ENCODE peak calls at places on chromosome 2, in eight cellular contexts. L is ovary, O is tibial nerve, C is K562, D is GM12878, U is transverse colon, M is H1, R is suprapubic skin. G is an unnamed sample.

GRCh38 chr2:170715932-170716777 is 1.0 kb downstream of the SP5 start:
- DNase-seq in L (no peak), O (no peak), C (no peak), D (no peak), U (peak; percentile 13), M (peak; percentile 67), R (peak; percentile 79), G (peak; percentile 69)

GRCh38 chr2:119155633-119156032 is 2.9 kb downstream of the C1QL2 start:
- DNase-seq in L (no peak), O (no peak), C (no peak), D (no peak), U (no peak), M (no peak), R (no peak), G (no peak)

GRCh38 chr2:194327196-194327888 is 1329.7 kb upstream of the SLC39A10 start:
- DNase-seq in L (peak; percentile 5), O (no peak), C (no peak), D (no peak), U (no peak), M (no peak), R (no peak), G (no peak)

GRCh38 chr2:20351555-20352229 is 1.0 kb upstream of the PUM2 start:
- DNase-seq in L (no peak), O (no peak), C (no peak), D (no peak), U (no peak), M (no peak), R (no peak), G (no peak)

GRCh38 chr2:160406591-160407392 is 86.8 kb downstream of the RBMS1 start:
- DNase-seq in L (peak; percentile 60), O (peak; percentile 52), C (no peak), D (no peak), U (peak; percentile 58), M (peak; percentile 72), R (peak; percentile 72), G (peak; percentile 80)

GRCh38 chr2:201432038-201432437 is 19.2 kb downstream of the TRAK2 start:
- DNase-seq in L (no peak), O (no peak), C (no peak), D (no peak), U (no peak), M (no peak), R (no peak), G (no peak)

GRCh38 chr2:239215136-239215925 is 185.5 kb downstream of the HDAC4 start:
- DNase-seq in L (peak; percentile 18), O (no peak), C (peak; percentile 18), D (no peak), U (no peak), M (no peak), R (peak; percentile 52), G (peak; percentile 64)

GRCh38 chr2:120395686-120396518 is 50.0 kb downstream of the INHBB start:
- DNase-seq in L (no peak), O (no peak), C (no peak), D (no peak), U (no peak), M (peak; percentile 45), R (peak; percentile 35), G (no peak)

GRCh38 chr2:26646986-26647672 is 6.0 kb upstream of the CIB4 start:
- DNase-seq in L (no peak), O (no peak), C (no peak), D (no peak), U (no peak), M (peak; percentile 45), R (no peak), G (no peak)
- TF ChIP-seq EP300 in L (no peak), O (no peak), C (no peak), D (no peak), U (no peak), M (no peak), R (no peak), G (no peak)

GRCh38 chr2:230457073-230457768 is 41.2 kb downstream of the SP100 start:
- DNase-seq in L (no peak), O (no peak), C (no peak), D (no peak), U (no peak), M (no peak), R (no peak), G (no peak)

GRCh38 chr2:230459213-230459612 is 43.2 kb downstream of the SP100 start:
- DNase-seq in L (no peak), O (no peak), C (peak; percentile 7), D (no peak), U (no peak), M (no peak), R (no peak), G (no peak)

GRCh38 chr2:230457793-230458192 is 41.8 kb downstream of the SP100 start:
- DNase-seq in L (no peak), O (no peak), C (no peak), D (no peak), U (no peak), M (no peak), R (no peak), G (no peak)

GRCh38 chr2:230449901-230450467 is 34.0 kb downstream of the SP100 start:
- DNase-seq in L (no peak), O (no peak), C (no peak), D (no peak), U (no peak), M (no peak), R (no peak), G (no peak)

DNA sequence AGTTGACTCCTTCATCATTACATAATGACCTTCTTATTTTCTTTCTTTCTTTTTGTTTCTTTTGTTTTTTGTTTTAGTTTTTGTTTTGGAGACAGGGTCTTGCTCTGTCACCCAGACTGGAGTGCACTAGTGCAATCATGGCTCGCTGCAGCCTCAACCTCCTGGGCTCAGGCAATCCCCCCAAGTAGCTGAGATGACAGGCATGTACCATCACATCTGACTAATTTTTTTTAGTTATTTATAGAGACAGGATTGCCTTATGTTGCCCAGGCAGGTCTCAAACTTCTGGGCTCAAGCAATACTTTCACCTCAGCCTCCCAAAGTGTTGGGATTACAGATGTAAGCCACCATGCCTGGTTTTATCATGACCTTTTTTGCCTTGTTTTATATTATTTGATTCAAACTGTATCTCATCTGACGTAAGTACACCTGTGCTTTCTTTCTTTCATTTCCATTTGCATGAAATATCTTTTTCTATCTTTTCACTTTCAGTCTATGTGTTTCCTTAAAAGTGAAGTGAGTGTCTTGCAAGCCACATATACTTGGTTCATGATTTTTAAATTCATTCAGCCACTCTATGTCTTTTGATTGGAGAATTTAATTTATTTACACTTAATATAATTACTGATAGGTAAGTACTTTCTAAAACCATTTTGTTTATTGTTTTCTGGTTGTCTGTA is 39.1 kb downstream of the SP100 start:
- DNase-seq in L (no peak), O (no peak), C (no peak), D (no peak), U (no peak), M (no peak), R (no peak), G (no peak)
- H3K36me3 ChIP-seq in L (no peaks in the 10 kb centered on the region), O (peaks cover 95% of the 10 kb centered on the region), C (peaks cover 23% of the 10 kb centered on the region), D (peaks cover 11% of the 10 kb centered on the region), U (no peaks in the 10 kb centered on the region), M (no peaks in the 10 kb centered on the region), R (peaks cover 72% of the 10 kb centered on the region), G (peaks cover 19% of the 10 kb centered on the region)

DNA sequence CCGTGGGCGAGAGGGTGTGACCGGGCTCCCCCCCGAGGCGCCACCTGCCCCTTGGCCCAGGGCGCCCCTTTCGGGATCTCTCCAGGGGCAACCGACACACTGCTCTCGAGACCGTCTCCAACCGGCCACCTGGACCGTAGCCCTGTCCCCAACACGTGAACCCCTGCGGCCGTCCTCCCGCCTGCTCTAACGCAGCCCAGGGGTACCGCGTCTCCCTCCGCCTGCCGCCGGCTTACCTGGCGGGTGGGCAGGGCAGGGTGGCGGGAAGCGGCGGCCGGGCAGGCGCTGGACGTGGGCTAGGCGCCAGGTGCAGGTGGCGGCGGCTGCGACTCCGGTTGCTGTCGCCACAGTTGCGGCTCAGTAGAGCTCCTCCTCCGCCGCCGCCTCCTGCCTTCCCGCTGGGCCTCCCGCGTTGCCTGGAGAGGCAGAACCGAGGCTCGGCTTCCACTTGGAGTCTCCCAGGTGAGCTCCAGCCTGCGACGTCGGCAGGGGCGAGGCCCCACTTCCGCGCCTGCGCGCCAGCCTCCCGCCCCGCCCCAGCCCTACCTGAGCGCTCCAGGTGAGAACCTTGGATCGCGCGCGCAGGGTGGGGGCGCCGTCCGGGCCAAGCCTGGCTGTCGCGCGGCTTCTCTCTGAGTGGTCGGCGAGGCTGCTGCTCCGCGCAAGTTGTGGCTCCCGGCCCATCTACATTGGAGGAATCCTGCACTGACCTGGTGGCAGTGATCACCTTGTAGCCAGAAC is at the start of gene GALNT3:
- DNase-seq in L (peak; percentile 51), O (no peak), C (no peak), D (no peak), U (peak; percentile 94), M (peak; percentile 94), R (peak; percentile 75), G (peak; percentile 65)
- TF ChIP-seq EP300 in L (no peak), O (no peak), C (no peak), D (no peak), U (no peak), M (no peak), R (no peak), G (no peak)

GRCh38 chr2:227536445-227536844 is 62.2 kb upstream of the SCYGR2 start:
- DNase-seq in L (no peak), O (no peak), C (no peak), D (no peak), U (no peak), M (no peak), R (no peak), G (no peak)
- H3K36me3 ChIP-seq in L (no peaks in the 10 kb centered on the region), O (peaks cover 82% of the 10 kb centered on the region), C (peaks cover 56% of the 10 kb centered on the region), D (peaks cover 3% of the 10 kb centered on the region), U (peaks cover 2% of the 10 kb centered on the region), M (peaks cover 18% of the 10 kb centered on the region), R (peaks cover 79% of the 10 kb centered on the region), G (no peaks in the 10 kb centered on the region)

GRCh38 chr2:135132314-135132713 is 80.2 kb downstream of the RAB3GAP1 start:
- DNase-seq in L (no peak), O (no peak), C (no peak), D (no peak), U (no peak), M (no peak), R (no peak), G (no peak)
- TF ChIP-seq EP300 in L (no peak), O (no peak), C (no peak), D (no peak), U (no peak), M (no peak), R (no peak), G (no peak)

GRCh38 chr2:240732184-240732583 is 40.5 kb downstream of the AQP12A start:
- DNase-seq in L (no peak), O (no peak), C (no peak), D (no peak), U (no peak), M (no peak), R (no peak), G (no peak)
- H3K36me3 ChIP-seq in L (no peaks in the 10 kb centered on the region), O (peaks cover 19% of the 10 kb centered on the region), C (no peaks in the 10 kb centered on the region), D (no peaks in the 10 kb centered on the region), U (no peaks in the 10 kb centered on the region), M (peaks cover 24% of the 10 kb centered on the region), R (no peaks in the 10 kb centered on the region), G (no peaks in the 10 kb centered on the region)

G was measured in sigmoid colon.